ENCODE peak calls at places on chromosomes 2 and 18, in five cellular contexts. H, K, V, Q and Y are unnamed samples. For H3K36me3, the result is how much of the 10 kb centered on the place peaks cover.

GRCh38 chr2:181642071-181642470 is 14.8 kb downstream of the CERKL start:
- DNase-seq in H (no peak), K (no peak), V (no peak), Q (no peak), Y (no peak)

GRCh38 chr2:171482877-171483276 is 39.4 kb upstream of the CYBRD1 start:
- DNase-seq in H (peak), K (no peak), V (no peak), Q (no peak), Y (no peak)

GRCh38 chr18:8063733-8064132 is 496.6 kb downstream of the PTPRM start:
- DNase-seq in H (no peak), K (no peak), V (no peak), Q (no peak), Y (no peak)

GRCh38 chr18:41753826-41754225 is 201.2 kb upstream of the PIK3C3 start:
- DNase-seq in H (no peak), K (no peak), V (no peak), Q (no peak), Y (no peak)

GRCh38 chr2:218396688-218397501 is 2.8 kb upstream of the CTDSP1 start:
- DNase-seq in H (peak), K (peak), V (peak), Q (peak), Y (no peak)

GRCh38 chr2:27522400-27522945 is 25.8 kb downstream of the GCKR start:
- DNase-seq in H (no peak), K (no peak), V (no peak), Q (no peak), Y (no peak)

GRCh38 chr2:144474017-144474416 is 45.9 kb downstream of the ZEB2 start:
- DNase-seq in H (no peak), K (no peak), V (no peak), Q (no peak), Y (no peak)

GRCh38 chr18:69968073-69968472 is 20.4 kb upstream of the CD226 start:
- DNase-seq in H (no peak), K (no peak), V (no peak), Q (no peak), Y (no peak)

GRCh38 chr2:98142106-98142815 is 55.3 kb downstream of the VWA3B start:
- DNase-seq in H (peak), K (no peak), V (no peak), Q (no peak), Y (no peak)

GRCh38 chr2:176931588-176932563 is 280.7 kb upstream of the HNRNPA3 start:
- DNase-seq in H (no peak), K (no peak), V (no peak), Q (no peak), Y (no peak)

GRCh38 chr2:163187119-163187518 is 348.6 kb upstream of the KCNH7 start:
- DNase-seq in H (no peak), K (no peak), V (no peak), Q (no peak), Y (no peak)

GRCh38 chr2:9613291-9613690 is 17.5 kb downstream of the YWHAQ start:
- DNase-seq in H (no peak), K (no peak), V (no peak), Q (no peak), Y (no peak)

GRCh38 chr2:190407246-190407661 is 901 bp upstream of the MFSD6 start:
- DNase-seq in H (peak), K (no peak), V (no peak), Q (no peak), Y (no peak)

GRCh38 chr18:79516441-79516931 is 120.8 kb downstream of the NFATC1 start:
- DNase-seq in H (peak), K (no peak), V (no peak), Q (no peak), Y (peak)

GRCh38 chr18:24231773-24232735 is 93.2 kb downstream of the CABYR start:
- DNase-seq in H (no peak), K (no peak), V (no peak), Q (no peak), Y (no peak)

GRCh38 chr2:223416826-223417610 is 185.1 kb downstream of the SCG2 start:
- DNase-seq in H (no peak), K (peak), V (no peak), Q (no peak), Y (no peak)

GRCh38 chr2:159968282-159968900 is 94.0 kb downstream of the PLA2R1 start:
- DNase-seq in H (peak), K (peak), V (no peak), Q (peak), Y (no peak)

DNA sequence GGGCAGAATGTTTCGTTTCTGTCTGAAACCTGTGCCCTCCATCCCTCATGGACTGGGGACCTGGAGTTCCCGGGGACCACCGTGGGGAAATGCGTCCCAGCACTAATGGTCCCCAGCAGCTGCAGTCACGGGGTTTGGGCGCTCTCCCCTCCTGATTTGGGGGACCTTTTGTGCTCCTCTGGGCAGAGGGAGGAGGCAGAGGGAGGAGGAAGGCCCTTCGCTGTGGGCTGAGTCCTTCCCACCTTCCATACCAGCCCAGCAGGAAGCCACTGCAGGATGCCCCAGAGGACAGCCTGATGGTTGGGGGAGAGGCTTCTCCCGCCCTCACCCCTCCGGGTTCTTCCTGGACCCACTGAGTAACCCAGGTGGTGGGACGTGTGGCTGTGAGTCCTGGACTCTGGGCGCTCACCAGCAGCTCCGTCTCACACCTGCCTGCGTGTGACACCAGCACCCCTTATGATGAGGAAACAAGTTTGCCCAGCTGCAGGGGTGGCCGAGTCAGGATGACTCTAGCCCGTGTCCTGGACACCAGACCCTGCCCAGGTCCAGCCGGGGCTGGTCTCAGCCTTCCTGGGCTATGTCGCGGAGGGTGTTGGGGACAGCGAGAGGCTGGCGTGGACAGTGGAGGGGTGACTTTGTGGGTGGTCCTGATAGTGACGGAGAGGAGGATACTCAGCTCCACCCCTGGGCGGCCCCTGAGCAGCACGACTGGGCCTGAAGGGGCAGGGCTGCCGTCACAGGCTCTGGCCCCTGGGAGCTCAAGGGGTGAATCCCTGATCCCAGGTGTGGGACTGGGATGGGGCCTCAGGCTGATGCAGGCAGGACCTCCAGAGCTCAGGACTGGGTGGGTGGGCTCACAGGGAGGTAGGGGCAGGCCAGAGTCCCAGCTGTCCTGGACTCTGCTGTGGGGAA is 3.5 kb downstream of the GPR35 start:
- DNase-seq in H (peak), K (peak), V (peak), Q (no peak), Y (no peak)
- TF ChIP-seq CTCF in H (no peak), K (no peak), V (no peak), Q (no peak), Y (no peak)

GRCh38 chr2:188032786-188033185 is 258.9 kb upstream of the GULP1 start:
- DNase-seq in H (peak), K (no peak), V (no peak), Q (no peak), Y (no peak)
- H3K36me3 ChIP-seq in H (under half), K (under half), V (under half), Q (under half), Y (under half)

GRCh38 chr2:135585586-135585985 is 54.3 kb downstream of the R3HDM1 start:
- DNase-seq in H (no peak), K (no peak), V (no peak), Q (no peak), Y (no peak)
- TF ChIP-seq CTCF in H (peak), K (no peak), V (no peak), Q (no peak), Y (no peak)

GRCh38 chr2:141863964-141864363 is 266.9 kb downstream of the LRP1B start:
- DNase-seq in H (no peak), K (no peak), V (no peak), Q (no peak), Y (no peak)
- H3K36me3 ChIP-seq in H (under half), K (under half), V (under half), Q (under half), Y (under half)

GRCh38 chr18:61582205-61582710 is 249.0 kb downstream of the CDH20 start:
- DNase-seq in H (no peak), K (no peak), V (no peak), Q (no peak), Y (no peak)
- TF ChIP-seq CTCF in H (no peak), K (peak), V (no peak), Q (no peak), Y (no peak)

GRCh38 chr2:105272176-105272575 is 30.6 kb downstream of the GPR45 start:
- DNase-seq in H (peak), K (no peak), V (no peak), Q (no peak), Y (no peak)

GRCh38 chr2:105269426-105269825 is 27.9 kb downstream of the GPR45 start:
- DNase-seq in H (peak), K (no peak), V (no peak), Q (no peak), Y (no peak)

GRCh38 chr2:105278654-105279053 is 37.1 kb downstream of the GPR45 start:
- DNase-seq in H (no peak), K (no peak), V (no peak), Q (no peak), Y (no peak)

GRCh38 chr2:105271393-105272045 is 30.0 kb downstream of the GPR45 start:
- DNase-seq in H (peak), K (no peak), V (no peak), Q (no peak), Y (no peak)

DNA sequence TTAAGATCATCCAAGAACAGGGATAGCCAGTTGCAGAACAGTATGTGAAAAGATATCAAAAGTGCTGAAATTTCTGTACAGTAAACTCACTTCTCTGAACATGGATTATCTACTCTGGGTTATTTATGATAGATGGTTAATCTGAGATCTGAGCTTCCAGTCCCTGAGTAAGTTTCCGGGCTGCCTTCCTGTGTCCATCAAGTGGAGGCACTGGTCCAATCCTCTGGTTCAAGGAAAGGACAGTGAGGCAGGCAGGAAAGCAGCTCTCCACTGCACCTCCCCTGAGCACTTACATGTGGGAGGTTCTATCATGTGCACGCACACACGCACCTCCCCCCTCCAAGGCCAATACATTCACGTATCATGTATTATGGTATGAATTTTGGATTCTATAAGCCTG is 32.5 kb downstream of the GPR45 start:
- DNase-seq in H (no peak), K (no peak), V (no peak), Q (no peak), Y (no peak)
- H3K36me3 ChIP-seq in H (half or more), K (under half), V (half or more), Q (under half), Y (under half)